ENCODE peak calls at places on chromosome 1, in eight cellular contexts. K is NCI-H774, P is stromal cell of bone marrow, M is nucleus accumbens, A is NCI-H1694, L is iPS DF 19.7, X is HFFc6, I is HEK293T. H is an unnamed sample.

GRCh38 chr1:8155528-8156186 is 129.5 kb upstream of the ERRFI1 start:
- DNase-seq in M (no peak), K (no peak), L (no peak), X (no peak), I (no peak), P (no peak), A (no peak), H (no peak)

GRCh38 chr1:36982708-36983107 is 51.6 kb downstream of the GRIK3 start:
- DNase-seq in A (no peak), X (no peak), P (no peak), M (no peak), L (no peak), I (no peak), K (no peak), H (no peak)

GRCh38 chr1:244599937-244600350 is 53.0 kb upstream of the DESI2 start:
- DNase-seq in M (no peak), K (no peak), X (peak), I (no peak), P (peak), A (no peak), L (no peak), H (no peak)

GRCh38 chr1:210900079-210900478 is 233.9 kb downstream of the KCNH1 start:
- DNase-seq in X (no peak), I (no peak), K (no peak), A (no peak), M (no peak), L (no peak), P (no peak), H (no peak)

GRCh38 chr1:161792740-161793139 is 26.6 kb downstream of the ATF6 start:
- DNase-seq in I (peak), X (peak), P (peak), L (peak), A (peak), M (no peak), K (peak), H (peak)

GRCh38 chr1:227732586-227733308 is 2.4 kb downstream of the JMJD4 start:
- DNase-seq in P (no peak), L (no peak), K (no peak), A (no peak), I (no peak), M (no peak), X (no peak), H (no peak)

GRCh38 chr1:171794085-171794484 is 12.6 kb downstream of the METTL13 start:
- DNase-seq in L (no peak), A (no peak), K (no peak), X (peak), I (no peak), M (no peak), P (no peak), H (no peak)

GRCh38 chr1:159090566-159091546 is 14.3 kb upstream of the AIM2 start:
- DNase-seq in M (no peak), X (peak), I (no peak), K (no peak), A (no peak), L (no peak), P (no peak), H (no peak)

GRCh38 chr1:6918286-6918907 is 133.1 kb downstream of the CAMTA1 start:
- DNase-seq in X (no peak), P (no peak), M (no peak), A (no peak), I (no peak), K (no peak), L (no peak), H (no peak)

H was measured in NCI-H2171 treated with DMSO at 0.1 percent for 48 hours.